ENCODE peak calls at places on chromosomes 2 and 18, in nine cellular contexts. M is CD8-positive, alpha-beta T cell; Y is HCT116; C is Peyer's patch; P is adipocyte; B is mammary epithelial cell; F is RWPE2; S is heart right ventricle; Q is IMR-90. E is an unnamed sample.

GRCh38 chr2:9297156-9297555 is 90.5 kb downstream of the ASAP2 start:
- DNase-seq in F (no peak), Q (peak; percentile 28), B (no peak), P (no peak), M (no peak), S (no peak), C (no peak), Y (no peak), E (no peak)

GRCh38 chr2:150182564-150183249 is 304.8 kb downstream of the RND3 start:
- DNase-seq in F (no peak), Q (no peak), M (no peak), Y (no peak), B (no peak), C (no peak), S (no peak), P (no peak), E (no peak)

GRCh38 chr2:204313256-204313655 is 232.0 kb upstream of the PARD3B start:
- DNase-seq in P (no peak), Y (no peak), M (no peak), S (peak; percentile 25), B (no peak), F (no peak), C (no peak), Q (no peak), E (no peak)

GRCh38 chr2:156593011-156593921 is 157.1 kb downstream of the GPD2 start:
- DNase-seq in C (no peak), M (no peak), Q (no peak), B (no peak), P (no peak), S (no peak), Y (no peak), F (no peak), E (peak; percentile 77)

GRCh38 chr2:69304685-69305084 is 82.3 kb downstream of the GFPT1 start:
- DNase-seq in S (no peak), Q (no peak), C (no peak), P (no peak), B (no peak), F (no peak), M (no peak), Y (no peak), E (no peak)

GRCh38 chr2:27020337-27020948 is 12.3 kb upstream of the TMEM214 start:
- DNase-seq in S (peak; percentile 65), F (no peak), P (no peak), Y (no peak), Q (no peak), M (no peak), C (no peak), B (no peak), E (no peak)

GRCh38 chr2:145984541-145984940 is 1464.6 kb upstream of the ZEB2 start:
- DNase-seq in S (no peak), F (no peak), Y (peak; percentile 31), P (peak; percentile 25), Q (peak; percentile 75), M (no peak), C (no peak), B (peak; percentile 80), E (no peak)

GRCh38 chr2:178865121-178865520 is 57.9 kb upstream of the TTN start:
- DNase-seq in P (no peak), S (peak; percentile 59), F (no peak), B (peak; percentile 25), Q (no peak), Y (no peak), C (no peak), M (no peak), E (no peak)

GRCh38 chr18:6885992-6886823 is 156.7 kb downstream of the ARHGAP28 start:
- DNase-seq in Q (peak; percentile 59), M (no peak), B (peak; percentile 32), Y (no peak), C (no peak), S (peak; percentile 67), F (no peak), P (peak; percentile 91), E (peak; percentile 41)

GRCh38 chr2:144875996-144876395 is 356.1 kb upstream of the ZEB2 start:
- DNase-seq in P (peak; percentile 51), B (no peak), Y (no peak), Q (no peak), S (no peak), M (no peak), F (no peak), C (no peak), E (no peak)

GRCh38 chr18:50955246-50955645 is 12.6 kb upstream of the ELAC1 start:
- DNase-seq in Y (no peak), P (no peak), C (no peak), B (no peak), Q (no peak), F (no peak), M (no peak), S (no peak), E (no peak)

GRCh38 chr2:224817676-224818075 is 101.5 kb upstream of the CCDC195 start:
- DNase-seq in S (no peak), B (no peak), Q (no peak), P (no peak), C (no peak), F (no peak), Y (no peak), M (no peak), E (no peak)

GRCh38 chr2:172774302-172774701 is 38.7 kb downstream of the RAPGEF4 start:
- DNase-seq in P (no peak), Q (no peak), S (no peak), B (no peak), M (no peak), F (no peak), Y (no peak), C (no peak), E (no peak)

GRCh38 chr2:8408560-8409460 is 273.0 kb upstream of the ID2 start:
- DNase-seq in Q (no peak), M (no peak), Y (no peak), F (no peak), S (no peak), P (no peak), B (no peak), C (no peak), E (no peak)

GRCh38 chr2:156065912-156066311 is 266.6 kb downstream of the NR4A2 start:
- DNase-seq in Y (no peak), F (no peak), Q (no peak), C (no peak), P (no peak), S (no peak), M (no peak), B (no peak), E (peak; percentile 20)

DNA sequence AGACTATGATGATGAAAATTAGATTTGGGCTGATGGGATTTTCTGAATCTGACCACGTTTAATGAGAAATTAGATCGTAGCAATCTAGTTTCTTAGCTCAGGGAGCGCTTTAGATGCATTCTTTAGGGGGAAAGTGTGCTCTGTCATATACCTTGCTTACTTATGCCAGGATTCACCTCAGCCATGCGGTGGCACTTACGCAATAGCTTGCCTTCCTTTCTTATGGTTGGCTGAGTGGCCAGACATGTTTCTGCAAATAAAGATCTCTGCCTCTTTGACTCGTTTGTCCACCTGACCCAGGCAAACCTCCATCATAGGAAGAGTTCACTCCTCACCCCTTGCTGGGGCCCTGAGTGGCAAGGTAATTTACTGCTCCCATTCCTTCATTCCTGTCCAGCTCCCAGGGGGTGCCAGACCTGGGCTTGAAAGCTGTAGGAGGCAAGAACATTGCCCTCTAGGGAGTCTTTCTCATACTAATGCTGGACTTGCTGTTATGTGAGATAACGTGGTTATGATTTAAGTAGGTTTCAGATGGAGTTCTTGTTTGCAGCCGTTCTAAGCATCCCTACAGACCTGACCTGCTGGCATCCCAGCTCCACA is 57.1 kb downstream of the FBLN7 start:
- DNase-seq in Y (no peak), P (no peak), M (no peak), S (no peak), B (no peak), Q (no peak), F (no peak), C (no peak), E (no peak)
- H3K4me3 ChIP-seq in Y (no peak overlapping the region), P (no peak overlapping the region), M (no peak overlapping the region), S (no peak overlapping the region), B (no peak overlapping the region), Q (no peak overlapping the region), F (no peak overlapping the region), C (no peak overlapping the region), E (no peak overlapping the region)

GRCh38 chr2:203030991-203031390 is 16.3 kb downstream of the NBEAL1 start:
- DNase-seq in C (no peak), Y (no peak), B (no peak), P (no peak), S (no peak), F (no peak), M (no peak), Q (no peak), E (no peak)

GRCh38 chr2:203025592-203025991 is 10.9 kb downstream of the NBEAL1 start:
- DNase-seq in Q (peak; percentile 26), Y (no peak), M (no peak), S (no peak), C (no peak), B (peak; percentile 50), P (peak; percentile 17), F (no peak), E (no peak)

GRCh38 chr2:203035879-203036470 is 21.3 kb downstream of the NBEAL1 start:
- DNase-seq in M (no peak), Y (no peak), C (no peak), P (no peak), Q (no peak), F (no peak), S (no peak), B (no peak), E (no peak)

GRCh38 chr2:203033395-203033794 is 18.7 kb downstream of the NBEAL1 start:
- DNase-seq in M (no peak), F (no peak), B (no peak), C (no peak), P (no peak), Q (no peak), S (no peak), Y (no peak), E (no peak)

GRCh38 chr2:203030545-203030944 is 15.9 kb downstream of the NBEAL1 start:
- DNase-seq in Q (no peak), F (no peak), P (no peak), Y (no peak), S (no peak), B (no peak), C (no peak), M (no peak), E (no peak)
- H3K36me3 ChIP-seq in Q (peaks cover 2% of the 10 kb centered on the region), F (peaks cover 11% of the 10 kb centered on the region), P (peaks cover 17% of the 10 kb centered on the region), Y (no peaks in the 10 kb centered on the region), S (no peaks in the 10 kb centered on the region), B (peaks cover 2% of the 10 kb centered on the region), C (peaks cover 4% of the 10 kb centered on the region), M (no peaks in the 10 kb centered on the region), E (no peaks in the 10 kb centered on the region)

GRCh38 chr2:96764253-96764637 is 3.5 kb downstream of the CNNM4 start:
- DNase-seq in Y (no peak), F (no peak), C (peak; percentile 65), M (no peak), Q (no peak), P (no peak), S (peak; percentile 18), B (no peak), E (no peak)
- H3K4me3 ChIP-seq in Y (no peak overlapping the region), F (peak overlapping the region; percentile 87), C (peak overlapping the region; percentile 93), M (peak overlapping the region; percentile 95), Q (no peak overlapping the region), P (no peak overlapping the region), S (peak overlapping the region; percentile 73), B (no peak overlapping the region), E (peak overlapping the region; percentile 70)

DNA sequence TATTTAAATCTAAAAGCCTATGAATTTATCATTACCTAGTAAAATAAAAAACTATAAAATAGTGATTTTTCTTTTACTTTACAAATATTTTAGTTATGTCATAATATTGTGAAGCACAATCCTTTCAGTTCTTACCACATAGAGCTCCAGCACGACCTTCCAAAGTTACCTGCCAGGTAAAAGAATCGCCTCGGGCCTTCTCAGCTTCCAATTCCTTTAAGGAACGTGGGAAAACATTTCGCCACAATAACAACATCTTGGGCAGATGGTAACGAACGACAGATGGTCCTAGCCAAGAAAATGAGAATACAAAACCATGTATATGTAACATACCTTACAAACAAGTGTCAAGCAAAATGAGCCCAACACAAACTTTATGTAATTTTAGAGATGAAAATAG is 23.7 kb downstream of the HEATR5B start:
- DNase-seq in B (no peak), Q (no peak), C (no peak), F (no peak), Y (no peak), S (no peak), P (no peak), M (no peak), E (no peak)
- H3K36me3 ChIP-seq in B (peaks cover 38% of the 10 kb centered on the region), Q (peaks cover 23% of the 10 kb centered on the region), C (peaks cover 96% of the 10 kb centered on the region), F (peaks cover 82% of the 10 kb centered on the region), Y (peaks cover 7% of the 10 kb centered on the region), S (no peaks in the 10 kb centered on the region), P (peaks cover 90% of the 10 kb centered on the region), M (peaks cover 34% of the 10 kb centered on the region), E (peaks cover 9% of the 10 kb centered on the region)

E was measured in HAP-1.